ENCODE peak calls at places on chromosomes 1 and 21, in five cellular contexts. U is right cardiac atrium, T is aorta, L is fibroblast of lung, Y is IMR-90. O is an unnamed sample. For H3K4me1 and H3K27me3, the result is how much of the 10 kb centered on the place peaks cover.

GRCh38 chr1:30523055-30524020 is 200.0 kb downstream of the MATN1 start:
- DNase-seq in U (no peak), T (no peak), L (peak), Y (peak), O (peak)

GRCh38 chr1:182666736-182667135 is 17.7 kb downstream of the RGS8 start:
- DNase-seq in U (no peak), T (no peak), L (no peak), Y (peak), O (no peak)

GRCh38 chr1:42679364-42679983 is 2.7 kb upstream of the YBX1 start:
- DNase-seq in U (no peak), T (no peak), L (no peak), Y (peak), O (no peak)

GRCh38 chr1:179545316-179545715 is 30.4 kb downstream of the NPHS2 start:
- DNase-seq in U (no peak), T (no peak), L (no peak), Y (no peak), O (no peak)

GRCh38 chr1:7265771-7266371 is 480.6 kb downstream of the CAMTA1 start:
- DNase-seq in U (no peak), T (no peak), L (peak), Y (peak), O (no peak)

GRCh38 chr1:226738995-226739695 is at the start of gene ITPKB:
- DNase-seq in U (peak), T (peak), L (peak), Y (peak), O (peak)

GRCh38 chr1:110443393-110443918 is 7.5 kb upstream of the PROK1 start:
- DNase-seq in U (no peak), T (peak), L (no peak), Y (no peak), O (no peak)

GRCh38 chr1:13702425-13703127 is 2.6 kb downstream of the PRDM2 start:
- DNase-seq in U (no peak), T (no peak), L (no peak), Y (no peak), O (no peak)

GRCh38 chr21:45010860-45011259 is 63.5 kb upstream of the ADARB1 start:
- DNase-seq in U (peak), T (peak), L (no peak), Y (no peak), O (no peak)

GRCh38 chr21:17371470-17371869 is 141.4 kb upstream of the CXADR start:
- DNase-seq in U (no peak), T (no peak), L (peak), Y (peak), O (no peak)

GRCh38 chr1:178382372-178382771 is 114.4 kb downstream of the CLEC20A start:
- DNase-seq in U (no peak), T (no peak), L (no peak), Y (no peak), O (no peak)

GRCh38 chr1:160007577-160008200 is 24.1 kb downstream of the PIGM start:
- DNase-seq in U (no peak), T (no peak), L (peak), Y (peak), O (no peak)

GRCh38 chr1:59443355-59443754 is 146.5 kb downstream of the FGGY start:
- DNase-seq in U (no peak), T (no peak), L (no peak), Y (peak), O (no peak)

GRCh38 chr1:173302890-173303829 is 96.0 kb upstream of the TNFSF4 start:
- DNase-seq in U (no peak), T (no peak), L (no peak), Y (no peak), O (no peak)

GRCh38 chr1:173301507-173301906 is 94.4 kb upstream of the TNFSF4 start:
- DNase-seq in U (no peak), T (no peak), L (peak), Y (no peak), O (no peak)

GRCh38 chr1:173300249-173301044 is 93.3 kb upstream of the TNFSF4 start:
- DNase-seq in U (no peak), T (no peak), L (no peak), Y (no peak), O (no peak)

GRCh38 chr1:173303984-173304383 is 96.9 kb upstream of the TNFSF4 start:
- DNase-seq in U (no peak), T (no peak), L (no peak), Y (no peak), O (no peak)

GRCh38 chr1:173302366-173302765 is 95.2 kb upstream of the TNFSF4 start:
- DNase-seq in U (no peak), T (no peak), L (no peak), Y (no peak), O (no peak)
- H3K27ac ChIP-seq in U (no peak), T (no peak), L (no peak), Y (no peak), O (no peak)

GRCh38 chr1:3669421-3669821 is 17.1 kb downstream of the TP73 start:
- DNase-seq in U (peak), T (peak), L (no peak), Y (no peak), O (peak)

GRCh38 chr1:3668148-3668547 is 15.8 kb downstream of the TP73 start:
- DNase-seq in U (peak), T (peak), L (no peak), Y (no peak), O (no peak)

GRCh38 chr1:3669971-3670431 is 17.7 kb downstream of the TP73 start:
- DNase-seq in U (peak), T (peak), L (no peak), Y (no peak), O (peak)

GRCh38 chr1:3670823-3671251 is 18.5 kb downstream of the TP73 start:
- DNase-seq in U (no peak), T (peak), L (no peak), Y (no peak), O (peak)

GRCh38 chr1:3668585-3669300 is 16.4 kb downstream of the TP73 start:
- DNase-seq in U (peak), T (peak), L (peak), Y (no peak), O (peak)
- H3K4me1 ChIP-seq in U (under half), T (under half), L (under half), Y (under half), O (under half)

GRCh38 chr1:207458409-207458808 is 4.3 kb downstream of the CR2 start:
- DNase-seq in U (no peak), T (no peak), L (no peak), Y (no peak), O (no peak)
- H3K27me3 ChIP-seq in U (under half), T (under half), L (under half), Y (under half), O (under half)

GRCh38 chr1:2134604-2135307 is 59.8 kb downstream of the FAAP20 start:
- DNase-seq in U (no peak), T (peak), L (no peak), Y (no peak), O (no peak)
- H3K27ac ChIP-seq in U (peak), T (no peak), L (no peak), Y (no peak), O (peak)